ENCODE peak calls at places on chromosomes 4 and X, in six cellular contexts. One of them, this sample, is unnamed.

GRCh38 chr4:74640111-74640903 is 154.0 kb downstream of the BTC start:
- DNase-seq in HepG2: no peak
- DNase-seq in H1: no peak
- DNase-seq in SK-N-SH: no peak
- DNase-seq in K562: no peak
- DNase-seq in HCT116: no peak
- DNase-seq in this sample: no peak

GRCh38 chrX:132411310-132411977 is 77.4 kb downstream of the MBNL3 start:
- DNase-seq in H1: no peak
- DNase-seq in HepG2: peak; percentile 68
- DNase-seq in HCT116: no peak
- DNase-seq in SK-N-SH: no peak
- DNase-seq in K562: no peak
- DNase-seq in this sample: no peak

GRCh38 chr4:108751321-108751720 is 11.5 kb downstream of the ETNPPL start:
- DNase-seq in HepG2: no peak
- DNase-seq in SK-N-SH: no peak
- DNase-seq in K562: no peak
- DNase-seq in H1: no peak
- DNase-seq in HCT116: no peak
- DNase-seq in this sample: no peak

GRCh38 chr4:115944146-115944905 is 830.9 kb upstream of the NDST4 start:
- DNase-seq in HCT116: no peak
- DNase-seq in H1: no peak
- DNase-seq in HepG2: no peak
- DNase-seq in K562: no peak
- DNase-seq in SK-N-SH: no peak
- DNase-seq in this sample: no peak

GRCh38 chr4:55617587-55618197 is 18.4 kb downstream of the NMU start:
- DNase-seq in HepG2: no peak
- DNase-seq in H1: no peak
- DNase-seq in SK-N-SH: no peak
- DNase-seq in HCT116: no peak
- DNase-seq in K562: no peak
- DNase-seq in this sample: no peak

GRCh38 chr4:11710484-11710883 is 281.8 kb upstream of the HS3ST1 start:
- DNase-seq in H1: no peak
- DNase-seq in HCT116: no peak
- DNase-seq in K562: no peak
- DNase-seq in HepG2: no peak
- DNase-seq in SK-N-SH: no peak
- DNase-seq in this sample: no peak

GRCh38 chr4:182206916-182207315 is 36.3 kb upstream of the TENM3 start:
- DNase-seq in HCT116: no peak
- DNase-seq in K562: no peak
- DNase-seq in SK-N-SH: no peak
- DNase-seq in H1: no peak
- DNase-seq in HepG2: no peak
- DNase-seq in this sample: no peak

GRCh38 chr4:158003212-158003611 is 169.6 kb downstream of the GASK1B start:
- DNase-seq in HCT116: no peak
- DNase-seq in SK-N-SH: no peak
- DNase-seq in HepG2: no peak
- DNase-seq in K562: no peak
- DNase-seq in H1: no peak
- DNase-seq in this sample: no peak

GRCh38 chrX:18789916-18790315 is 82.5 kb downstream of the PPEF1 start:
- DNase-seq in K562: no peak
- DNase-seq in H1: no peak
- DNase-seq in HCT116: no peak
- DNase-seq in HepG2: no peak
- DNase-seq in SK-N-SH: no peak
- DNase-seq in this sample: no peak

GRCh38 chr4:29052266-29052665 is 1667.9 kb upstream of the PCDH7 start:
- DNase-seq in HepG2: no peak
- DNase-seq in H1: no peak
- DNase-seq in HCT116: no peak
- DNase-seq in SK-N-SH: no peak
- DNase-seq in K562: no peak
- DNase-seq in this sample: peak; percentile 0

GRCh38 chr4:2266181-2266580 is 4.3 kb upstream of the MXD4 start:
- DNase-seq in H1: no peak
- DNase-seq in HCT116: no peak
- DNase-seq in SK-N-SH: peak; percentile 48
- DNase-seq in HepG2: no peak
- DNase-seq in K562: no peak
- DNase-seq in this sample: no peak

GRCh38 chrX:153921070-153921469 is 5.0 kb downstream of the ARHGAP4 start:
- DNase-seq in HepG2: no peak
- DNase-seq in K562: no peak
- DNase-seq in SK-N-SH: peak; percentile 47
- DNase-seq in H1: no peak
- DNase-seq in HCT116: no peak
- DNase-seq in this sample: no peak

GRCh38 chr4:140926672-140927071 is 170.5 kb upstream of the TBC1D9 start:
- DNase-seq in SK-N-SH: no peak
- DNase-seq in HCT116: no peak
- DNase-seq in HepG2: no peak
- DNase-seq in K562: no peak
- DNase-seq in H1: no peak
- DNase-seq in this sample: no peak

GRCh38 chr4:15852524-15852923 is 74.4 kb downstream of the CD38 start:
- DNase-seq in H1: no peak
- DNase-seq in HCT116: no peak
- DNase-seq in HepG2: no peak
- DNase-seq in K562: no peak
- DNase-seq in SK-N-SH: no peak
- DNase-seq in this sample: no peak

GRCh38 chr4:13329963-13330362 is 154.2 kb downstream of the RAB28 start:
- DNase-seq in SK-N-SH: no peak
- DNase-seq in K562: no peak
- DNase-seq in HepG2: no peak
- DNase-seq in HCT116: peak; percentile 27
- DNase-seq in H1: no peak
- DNase-seq in this sample: no peak

GRCh38 chr4:41430796-41431195 is 107.2 kb upstream of the LIMCH1 start:
- DNase-seq in K562: no peak
- DNase-seq in SK-N-SH: no peak
- DNase-seq in HepG2: no peak
- DNase-seq in H1: no peak
- DNase-seq in HCT116: no peak
- DNase-seq in this sample: no peak

GRCh38 chr4:118969359-118969758 is 80.7 kb downstream of the SYNPO2 start:
- DNase-seq in K562: peak; percentile 13
- DNase-seq in HCT116: peak; percentile 32
- DNase-seq in H1: no peak
- DNase-seq in SK-N-SH: peak; percentile 61
- DNase-seq in HepG2: peak; percentile 11
- DNase-seq in this sample: no peak

GRCh38 chrX:55007633-55008032 is 7.5 kb downstream of the APEX2 start:
- DNase-seq in K562: no peak
- DNase-seq in H1: no peak
- DNase-seq in HepG2: peak; percentile 73
- DNase-seq in SK-N-SH: no peak
- DNase-seq in HCT116: no peak
- DNase-seq in this sample: no peak

GRCh38 chrX:5829060-5829459 is 399.6 kb downstream of the NLGN4X start:
- DNase-seq in H1: no peak
- DNase-seq in HCT116: no peak
- DNase-seq in SK-N-SH: no peak
- DNase-seq in HepG2: no peak
- DNase-seq in K562: no peak
- DNase-seq in this sample: no peak

GRCh38 chrX:97366246-97366645 is 482.5 kb downstream of the RPA4 start:
- DNase-seq in K562: no peak
- DNase-seq in HepG2: no peak
- DNase-seq in SK-N-SH: no peak
- DNase-seq in HCT116: no peak
- DNase-seq in H1: no peak
- DNase-seq in this sample: no peak

GRCh38 chr4:24063771-24064170 is 173.9 kb upstream of the PPARGC1A start:
- DNase-seq in HepG2: no peak
- DNase-seq in K562: no peak
- DNase-seq in H1: no peak
- DNase-seq in HCT116: no peak
- DNase-seq in SK-N-SH: peak; percentile 11
- DNase-seq in this sample: no peak

GRCh38 chrX:22043872-22044271 is 11.7 kb downstream of the PHEX start:
- DNase-seq in SK-N-SH: no peak
- DNase-seq in H1: no peak
- DNase-seq in HCT116: no peak
- DNase-seq in HepG2: no peak
- DNase-seq in K562: no peak
- DNase-seq in this sample: no peak

GRCh38 chrX:45381366-45381765 is 180.7 kb upstream of the DIPK2B start:
- DNase-seq in SK-N-SH: no peak
- DNase-seq in HepG2: no peak
- DNase-seq in HCT116: no peak
- DNase-seq in H1: no peak
- DNase-seq in K562: no peak
- DNase-seq in this sample: no peak

GRCh38 chrX:45381841-45382240 is 181.2 kb upstream of the DIPK2B start:
- DNase-seq in HCT116: no peak
- DNase-seq in HepG2: no peak
- DNase-seq in H1: no peak
- DNase-seq in K562: no peak
- DNase-seq in SK-N-SH: no peak
- DNase-seq in this sample: no peak

DNA sequence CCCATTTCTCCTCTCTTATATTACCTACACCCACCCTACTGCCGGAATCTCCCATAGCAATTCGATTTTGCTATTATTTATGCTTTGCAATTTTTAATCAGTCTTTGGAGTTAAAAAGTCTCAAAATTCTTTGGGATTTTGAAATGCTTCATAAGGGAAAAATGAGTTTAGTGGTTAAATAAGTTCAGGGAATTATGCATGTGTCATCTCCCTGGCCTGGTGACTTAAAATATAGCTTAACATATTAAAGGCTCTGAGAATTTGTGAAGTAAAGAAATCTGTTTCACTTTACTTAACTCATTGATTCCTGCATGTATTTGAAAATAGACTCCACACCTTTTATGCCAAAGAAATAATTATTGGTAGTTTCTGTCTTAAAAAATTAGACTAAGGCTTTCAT is 185.1 kb upstream of the DIPK2B start:
- DNase-seq in SK-N-SH: no peak
- DNase-seq in H1: no peak
- DNase-seq in HepG2: no peak
- DNase-seq in K562: no peak
- DNase-seq in HCT116: no peak
- DNase-seq in this sample: no peak
- TF ChIP-seq JUND in SK-N-SH: no peak
- TF ChIP-seq JUND in H1: no peak
- TF ChIP-seq JUND in HepG2: no peak
- TF ChIP-seq JUND in K562: no peak
- TF ChIP-seq JUND in HCT116: no peak
- TF ChIP-seq JUND in this sample: no peak

DNA sequence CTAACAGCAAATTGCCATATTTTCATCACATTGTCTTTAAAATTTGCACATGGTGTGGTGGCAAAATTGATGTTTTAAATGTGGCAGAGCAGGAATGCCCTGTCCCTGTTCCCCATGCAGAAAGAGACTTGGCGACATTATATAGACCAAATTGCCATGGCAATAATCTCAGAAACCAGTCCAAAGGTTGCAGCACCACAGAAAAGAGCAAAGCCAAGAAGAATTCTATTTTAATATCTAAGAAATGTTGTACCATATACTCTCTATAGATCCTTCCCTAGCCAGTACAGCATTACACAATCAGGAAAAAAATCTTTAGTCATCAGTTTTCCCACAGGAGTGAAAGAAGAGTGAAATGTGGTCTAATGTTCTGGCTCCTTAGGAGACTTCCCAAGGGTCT is 80.0 kb downstream of the UGT2B28 start:
- DNase-seq in K562: no peak
- DNase-seq in HepG2: no peak
- DNase-seq in HCT116: no peak
- DNase-seq in H1: no peak
- DNase-seq in SK-N-SH: no peak
- DNase-seq in this sample: no peak
- TF ChIP-seq JUND in K562: no peak
- TF ChIP-seq JUND in HepG2: no peak
- TF ChIP-seq JUND in HCT116: no peak
- TF ChIP-seq JUND in H1: no peak
- TF ChIP-seq JUND in SK-N-SH: no peak
- TF ChIP-seq JUND in this sample: no peak

GRCh38 chrX:10725071-10725470 is 104.7 kb upstream of the MID1 start:
- DNase-seq in K562: peak; percentile 14
- DNase-seq in H1: no peak
- DNase-seq in SK-N-SH: peak; percentile 27
- DNase-seq in HCT116: no peak
- DNase-seq in HepG2: no peak
- DNase-seq in this sample: peak; percentile 16
- TF ChIP-seq JUND in K562: no peak
- TF ChIP-seq JUND in H1: no peak
- TF ChIP-seq JUND in SK-N-SH: no peak
- TF ChIP-seq JUND in HCT116: no peak
- TF ChIP-seq JUND in HepG2: no peak
- TF ChIP-seq JUND in this sample: no peak

DNA sequence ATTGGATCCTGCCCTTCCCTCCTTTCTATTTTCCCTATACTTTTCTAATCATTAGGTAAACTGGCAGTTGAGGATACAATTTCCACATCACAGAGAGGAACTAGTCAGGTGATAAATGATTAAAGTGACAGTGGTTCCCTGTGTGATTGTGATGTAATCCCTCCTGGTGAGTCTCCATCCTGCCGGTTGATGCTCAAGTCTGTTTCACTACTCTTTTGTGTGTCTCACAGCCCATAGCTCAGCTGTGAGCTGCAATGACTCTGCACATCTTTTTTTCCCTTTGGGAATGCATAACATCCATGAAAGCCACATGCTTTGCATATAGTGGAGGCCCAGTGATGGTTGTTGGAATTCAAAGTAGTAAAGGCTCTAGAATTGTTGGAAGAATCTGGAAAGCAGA is 60.4 kb downstream of the CCNI start:
- DNase-seq in K562: no peak
- DNase-seq in H1: no peak
- DNase-seq in SK-N-SH: no peak
- DNase-seq in HCT116: no peak
- DNase-seq in HepG2: no peak
- DNase-seq in this sample: no peak
- TF ChIP-seq JUND in K562: no peak
- TF ChIP-seq JUND in H1: no peak
- TF ChIP-seq JUND in SK-N-SH: no peak
- TF ChIP-seq JUND in HCT116: no peak
- TF ChIP-seq JUND in HepG2: no peak
- TF ChIP-seq JUND in this sample: no peak